ENCODE peak calls at places on chromosome 16, in four cellular contexts. E is stomach, M is upper lobe of left lung, Y is sigmoid colon. F is an unnamed sample.

GRCh38 chr16:66300037-66300436 is 66.5 kb upstream of the CDH5 start:
- DNase-seq in E (no peak), M (no peak), Y (peak), F (peak)

GRCh38 chr16:54936979-54937672 is 6.5 kb downstream of the IRX5 start:
- DNase-seq in E (no peak), M (peak), Y (no peak), F (peak)

GRCh38 chr16:89484923-89485679 is 5.3 kb downstream of the ANKRD11 start:
- DNase-seq in E (no peak), M (no peak), Y (no peak), F (no peak)

GRCh38 chr16:88534731-88535141 is 35.5 kb upstream of the ZC3H18 start:
- DNase-seq in E (no peak), M (peak), Y (no peak), F (no peak)

GRCh38 chr16:52914428-52914827 is 138.3 kb downstream of the CHD9NB start:
- DNase-seq in E (no peak), M (no peak), Y (no peak), F (no peak)

GRCh38 chr16:78659216-78659615 is 559.8 kb downstream of the WWOX start:
- DNase-seq in E (no peak), M (no peak), Y (no peak), F (no peak)

GRCh38 chr16:28543072-28543471 is 4.3 kb upstream of the NUPR1 start:
- DNase-seq in E (peak), M (peak), Y (no peak), F (no peak)

GRCh38 chr16:546909-547770 is 13.1 kb upstream of the PRR35 start:
- DNase-seq in E (peak), M (peak), Y (peak), F (no peak)

GRCh38 chr16:1745900-1746692 is 25.2 kb downstream of the NME3 start:
- DNase-seq in E (no peak), M (no peak), Y (no peak), F (no peak)

GRCh38 chr16:88804552-88805339 is 1.2 kb downstream of the CDT1 start:
- DNase-seq in E (no peak), M (no peak), Y (no peak), F (no peak)

GRCh38 chr16:88369447-88370008 is 13.2 kb upstream of the ZNF469 start:
- DNase-seq in E (no peak), M (no peak), Y (peak), F (peak)

GRCh38 chr16:17356243-17356933 is 114.4 kb downstream of the XYLT1 start:
- DNase-seq in E (no peak), M (no peak), Y (no peak), F (no peak)

GRCh38 chr16:81279375-81279774 is 35.4 kb upstream of the GAN start:
- DNase-seq in E (no peak), M (no peak), Y (no peak), F (no peak)

DNA sequence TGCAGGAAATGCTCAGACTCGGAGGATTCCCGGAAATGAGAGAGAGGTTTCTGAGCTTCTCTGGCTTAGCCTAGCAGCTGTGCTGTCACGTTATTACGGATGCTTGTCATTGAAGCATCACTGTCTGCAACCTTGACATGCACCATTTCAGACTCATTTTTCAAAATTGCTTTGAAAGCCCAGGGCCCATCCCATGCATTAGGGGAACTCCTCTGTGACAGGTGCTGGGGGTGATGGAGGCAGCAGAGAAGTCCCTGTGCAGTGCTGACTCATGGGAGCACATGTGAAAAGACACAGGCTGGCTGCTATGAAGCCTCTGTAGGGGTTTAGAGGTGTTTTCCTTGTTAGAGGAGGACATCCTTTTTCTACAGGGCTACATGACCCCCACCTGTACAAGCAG is 214.0 kb upstream of the MPHOSPH6 start:
- DNase-seq in E (no peak), M (no peak), Y (no peak), F (no peak)
- TF ChIP-seq POLR2AphosphoS5 in E (no peak), M (no peak), Y (no peak), F (no peak)

GRCh38 chr16:83589576-83589975 is 218.2 kb upstream of the HSBP1 start:
- DNase-seq in E (no peak), M (no peak), Y (no peak), F (no peak)
- TF ChIP-seq EP300 in E (no peak), M (no peak), Y (no peak), F (no peak)

GRCh38 chr16:3029499-3030127 is 5.8 kb downstream of the THOC6 start:
- DNase-seq in E (no peak), M (no peak), Y (no peak), F (no peak)
- TF ChIP-seq POLR2A in E (no peak), M (no peak), Y (no peak), F (no peak)

DNA sequence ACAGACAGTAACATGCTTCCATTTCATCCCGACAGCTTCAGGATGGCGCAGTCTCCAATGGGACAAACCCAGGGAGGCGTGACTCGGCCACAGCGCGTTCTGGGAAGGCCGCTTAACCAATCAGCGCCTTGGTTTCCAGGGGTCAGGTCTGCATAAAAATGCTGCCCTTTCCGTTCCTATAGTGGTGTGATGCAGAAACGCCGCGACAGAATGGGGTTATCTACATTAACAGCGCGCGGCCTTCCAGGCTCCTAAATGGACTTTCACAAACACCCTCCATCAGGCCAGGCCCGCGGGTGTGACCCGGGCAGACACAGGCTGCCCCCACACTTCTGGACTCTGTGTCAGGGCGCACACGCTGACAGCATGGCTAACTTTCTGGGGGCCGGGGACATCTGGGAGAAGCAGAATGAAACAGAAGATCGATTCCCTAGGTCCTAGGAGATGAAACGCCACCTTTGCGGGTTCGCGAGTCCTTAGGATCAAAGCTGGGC is 792 bp downstream of the TMEM231 start:
- DNase-seq in E (peak), M (peak), Y (peak), F (peak)
- TF ChIP-seq POLR2AphosphoS5 in E (no peak), M (no peak), Y (peak), F (no peak)

F was measured in suprapubic skin.